ENCODE peak calls at places on chromosomes 5 and 9, in four cellular contexts. W, V, N and G are unnamed samples.

GRCh38 chr5:153571157-153571556 is 80.7 kb downstream of the GRIA1 start:
- ATAC-seq in V (no peak), N (no peak), W (peak), G (no peak)

GRCh38 chr5:151465476-151465875 is 18.1 kb downstream of the SLC36A1 start:
- ATAC-seq in N (no peak), W (no peak), V (no peak), G (no peak)

GRCh38 chr9:35954942-35955546 is 2.9 kb downstream of the OR2S2 start:
- ATAC-seq in N (peak), V (peak), W (peak), G (peak)

GRCh38 chr5:80825780-80826460 is 134.2 kb upstream of the RASGRF2 start:
- ATAC-seq in V (no peak), N (no peak), W (no peak), G (no peak)

GRCh38 chr9:132500193-132500592 is 82.2 kb upstream of the BARHL1 start:
- ATAC-seq in V (no peak), N (no peak), W (no peak), G (no peak)

GRCh38 chr9:98142182-98142924 is 23.3 kb upstream of the TRIM14 start:
- ATAC-seq in N (peak), V (peak), W (no peak), G (peak)

GRCh38 chr9:98146101-98146991 is 27.3 kb upstream of the TRIM14 start:
- ATAC-seq in W (no peak), N (no peak), V (peak), G (no peak)

GRCh38 chr5:157290981-157291711 is 25.2 kb downstream of the CYFIP2 start:
- ATAC-seq in W (no peak), V (no peak), N (peak), G (no peak)

GRCh38 chr5:17180957-17181723 is 36.3 kb upstream of the BASP1 start:
- ATAC-seq in W (no peak), V (peak), N (no peak), G (peak)

GRCh38 chr5:179416114-179416730 is 71.0 kb upstream of the ADAMTS2 start:
- ATAC-seq in W (no peak), V (no peak), N (no peak), G (no peak)

GRCh38 chr9:114004221-114004716 is 73.8 kb downstream of the AMBP start:
- ATAC-seq in N (peak), W (peak), V (no peak), G (peak)

GRCh38 chr5:32474201-32474854 is 29.8 kb upstream of the ZFR start:
- ATAC-seq in V (no peak), W (no peak), N (peak), G (no peak)

GRCh38 chr5:54717459-54717858 is 199.9 kb downstream of the SNX18 start:
- ATAC-seq in W (no peak), V (no peak), N (no peak), G (no peak)

GRCh38 chr5:177367323-177367848 is 9.7 kb downstream of the RGS14 start:
- ATAC-seq in W (no peak), N (peak), V (no peak), G (peak)

GRCh38 chr5:156095709-156096241 is 231.2 kb upstream of the SGCD start:
- ATAC-seq in V (no peak), N (peak), W (no peak), G (no peak)

GRCh38 chr5:39608024-39608423 is 183.2 kb upstream of the DAB2 start:
- ATAC-seq in N (no peak), V (no peak), W (no peak), G (peak)

GRCh38 chr5:74619308-74619707 is 21.2 kb downstream of the ENC1 start:
- ATAC-seq in W (no peak), N (no peak), V (no peak), G (no peak)

GRCh38 chr5:92313385-92313784 is 930.3 kb upstream of the ARRDC3 start:
- ATAC-seq in V (no peak), N (no peak), W (no peak), G (no peak)

GRCh38 chr5:152501294-152501693 is 96.2 kb upstream of the NMUR2 start:
- ATAC-seq in N (no peak), V (no peak), W (no peak), G (no peak)

GRCh38 chr5:78593465-78593864 is 55.1 kb downstream of the LHFPL2 start:
- ATAC-seq in V (no peak), N (peak), W (no peak), G (no peak)

GRCh38 chr5:144820285-144820684 is 649.6 kb downstream of the KCTD16 start:
- ATAC-seq in W (no peak), N (no peak), V (no peak), G (no peak)

GRCh38 chr9:13140843-13141592 is 138.5 kb downstream of the MPDZ start:
- ATAC-seq in V (no peak), N (peak), W (no peak), G (no peak)

GRCh38 chr5:40572947-40573346 is 106.8 kb upstream of the PTGER4 start:
- ATAC-seq in V (no peak), N (no peak), W (no peak), G (peak)

GRCh38 chr5:179699640-179700298 is 1.0 kb downstream of the CANX start:
- ATAC-seq in V (no peak), N (peak), W (no peak), G (no peak)

GRCh38 chr5:123752576-123752975 is 240.6 kb downstream of the CSNK1G3 start:
- ATAC-seq in V (peak), W (peak), N (peak), G (peak)

GRCh38 chr9:126479515-126479914 is 134.2 kb upstream of the LMX1B start:
- ATAC-seq in W (no peak), V (no peak), N (no peak), G (no peak)

GRCh38 chr5:141680751-141681201 is 1.3 kb downstream of the ARAP3 start:
- ATAC-seq in V (peak), W (no peak), N (peak), G (peak)

GRCh38 chr5:96209829-96210228 is 223.2 kb downstream of the PCSK1 start:
- ATAC-seq in N (no peak), V (peak), W (no peak), G (no peak)

GRCh38 chr5:169650701-169651331 is 13.7 kb downstream of the DOCK2 start:
- ATAC-seq in N (no peak), V (peak), W (no peak), G (no peak)

GRCh38 chr5:71859515-71859914 is 140.4 kb downstream of the CARTPT start:
- ATAC-seq in V (no peak), N (no peak), W (no peak), G (no peak)

GRCh38 chr9:96462538-96462937 is 12.6 kb downstream of the HABP4 start:
- ATAC-seq in W (no peak), N (no peak), V (no peak), G (no peak)

GRCh38 chr9:128902351-128903078 is 18.3 kb upstream of the PHYHD1 start:
- ATAC-seq in N (peak), V (peak), W (peak), G (peak)

GRCh38 chr5:181187500-181188213 is 17.3 kb downstream of the TRIM7 start:
- ATAC-seq in W (peak), N (peak), V (peak), G (peak)